ENCODE peak calls at places on chromosomes 13 and 19, in nine cellular contexts. A is foreskin keratinocyte; H is activated CD8-positive, alpha-beta T cell treated with anti-CD3 and anti-CD28 coated beads for 36 hours; J is brain microvascular endothelial cell; R is pancreas; Y is neural progenitor cell; T is tibial artery; Q is RWPE1; W is AG10803. F is an unnamed sample.

GRCh38 chr19:29086182-29086581 is 126.8 kb downstream of the UQCRFS1 start:
- DNase-seq in A (no peak), H (no peak), J (no peak), R (no peak), Y (no peak), T (no peak), Q (no peak), W (no peak), F (no peak)

GRCh38 chr19:24033308-24033961 is 53.6 kb upstream of the ZNF254 start:
- DNase-seq in A (peak), H (peak), J (peak), R (peak), Y (peak), T (peak), Q (peak), W (peak), F (peak)

GRCh38 chr19:1156305-1156801 is 17.7 kb downstream of the SBNO2 start:
- DNase-seq in A (no peak), H (no peak), J (no peak), R (no peak), Y (no peak), T (no peak), Q (no peak), W (peak), F (no peak)

GRCh38 chr13:100334209-100334608 is 245.3 kb downstream of the PCCA start:
- DNase-seq in A (no peak), H (no peak), J (no peak), R (no peak), Y (no peak), T (no peak), Q (no peak), W (no peak), F (no peak)

GRCh38 chr19:13103961-13104847 is 1.5 kb upstream of the LYL1 start:
- DNase-seq in A (no peak), H (peak), J (no peak), R (peak), Y (peak), T (peak), Q (no peak), W (no peak), F (no peak)

GRCh38 chr19:12543855-12544254 is 7.4 kb downstream of the ZNF564 start:
- DNase-seq in A (peak), H (no peak), J (peak), R (no peak), Y (no peak), T (no peak), Q (no peak), W (peak), F (no peak)

GRCh38 chr19:8357007-8357521 is 6.9 kb upstream of the ANGPTL4 start:
- DNase-seq in A (no peak), H (no peak), J (peak), R (peak), Y (no peak), T (no peak), Q (no peak), W (no peak), F (no peak)

GRCh38 chr13:103130681-103131210 is 64.5 kb upstream of the SLC10A2 start:
- DNase-seq in A (peak), H (no peak), J (no peak), R (no peak), Y (no peak), T (no peak), Q (peak), W (no peak), F (no peak)

GRCh38 chr19:49512970-49513745 is 697 bp downstream of the FCGRT start:
- DNase-seq in A (no peak), H (peak), J (no peak), R (no peak), Y (peak), T (no peak), Q (no peak), W (no peak), F (no peak)

GRCh38 chr13:94703721-94704314 is 8.5 kb downstream of the SOX21 start:
- DNase-seq in A (no peak), H (no peak), J (no peak), R (no peak), Y (peak), T (no peak), Q (no peak), W (no peak), F (no peak)

GRCh38 chr19:16337809-16338469 is 13.3 kb downstream of the KLF2 start:
- DNase-seq in A (no peak), H (no peak), J (no peak), R (no peak), Y (no peak), T (no peak), Q (no peak), W (peak), F (no peak)

GRCh38 chr13:40596484-40596883 is 70.0 kb downstream of the FOXO1 start:
- DNase-seq in A (no peak), H (no peak), J (no peak), R (no peak), Y (no peak), T (no peak), Q (no peak), W (no peak), F (no peak)

GRCh38 chr19:44644391-44645016 is 794 bp downstream of the PVR start:
- DNase-seq in A (peak), H (peak), J (no peak), R (no peak), Y (peak), T (no peak), Q (peak), W (no peak), F (peak)

GRCh38 chr13:46124531-46124966 is 19.7 kb upstream of the CPB2 start:
- DNase-seq in A (no peak), H (peak), J (no peak), R (no peak), Y (no peak), T (no peak), Q (no peak), W (no peak), F (no peak)

GRCh38 chr13:112194167-112194530 is 127.2 kb downstream of the SOX1 start:
- DNase-seq in A (no peak), H (no peak), J (no peak), R (no peak), Y (no peak), T (no peak), Q (no peak), W (no peak), F (no peak)

GRCh38 chr19:6611441-6611852 is 20.5 kb upstream of the CD70 start:
- DNase-seq in A (peak), H (no peak), J (no peak), R (no peak), Y (no peak), T (no peak), Q (peak), W (peak), F (no peak)

GRCh38 chr19:17873661-17874422 is 2.1 kb downstream of the SLC5A5 start:
- DNase-seq in A (no peak), H (peak), J (no peak), R (peak), Y (peak), T (no peak), Q (peak), W (no peak), F (no peak)

GRCh38 chr13:30581582-30581981 is 36.1 kb upstream of the USPL1 start:
- DNase-seq in A (peak), H (peak), J (no peak), R (no peak), Y (peak), T (no peak), Q (peak), W (no peak), F (no peak)

GRCh38 chr19:11453468-11454341 is 18.3 kb downstream of the PRKCSH start:
- DNase-seq in A (no peak), H (peak), J (no peak), R (no peak), Y (peak), T (no peak), Q (no peak), W (no peak), F (no peak)

GRCh38 chr19:43300206-43300605 is 30.9 kb upstream of the PSG9 start:
- DNase-seq in A (no peak), H (no peak), J (no peak), R (no peak), Y (no peak), T (no peak), Q (no peak), W (no peak), F (no peak)

GRCh38 chr13:73106513-73107214 is 47.9 kb downstream of the KLF5 start:
- DNase-seq in A (no peak), H (no peak), J (no peak), R (no peak), Y (no peak), T (no peak), Q (no peak), W (no peak), F (no peak)

GRCh38 chr19:19064811-19065745 is 1.3 kb downstream of the SLC25A42 start:
- DNase-seq in A (no peak), H (peak), J (no peak), R (peak), Y (no peak), T (no peak), Q (peak), W (no peak), F (no peak)

GRCh38 chr19:44677019-44677809 is 5.9 kb downstream of the CEACAM19 start:
- DNase-seq in A (peak), H (no peak), J (peak), R (peak), Y (peak), T (no peak), Q (peak), W (peak), F (peak)

GRCh38 chr19:49858591-49858985 is 7.6 kb downstream of the PTOV1 start:
- DNase-seq in A (no peak), H (no peak), J (no peak), R (no peak), Y (no peak), T (no peak), Q (no peak), W (no peak), F (no peak)

GRCh38 chr19:10388957-10389356 is 8.6 kb upstream of the TYK2 start:
- DNase-seq in A (peak), H (peak), J (peak), R (peak), Y (peak), T (peak), Q (peak), W (peak), F (peak)

GRCh38 chr19:47802521-47803043 is 1.8 kb downstream of the TPRX1 start:
- DNase-seq in A (no peak), H (no peak), J (no peak), R (no peak), Y (no peak), T (no peak), Q (no peak), W (no peak), F (no peak)
- TF ChIP-seq CTCF in A (no peak), H (no peak), J (no peak), R (no peak), Y (no peak), T (no peak), Q (no peak), W (no peak), F (no peak)

GRCh38 chr19:51345076-51345620 is 3.2 kb upstream of the VSIG10L start:
- DNase-seq in A (no peak), H (no peak), J (no peak), R (no peak), Y (no peak), T (no peak), Q (no peak), W (no peak), F (no peak)

GRCh38 chr19:51347209-51347928 is 5.4 kb upstream of the VSIG10L start:
- DNase-seq in A (no peak), H (no peak), J (no peak), R (no peak), Y (no peak), T (no peak), Q (no peak), W (no peak), F (no peak)

GRCh38 chr19:51342631-51343569 is 961 bp upstream of the VSIG10L start:
- DNase-seq in A (no peak), H (no peak), J (no peak), R (no peak), Y (no peak), T (no peak), Q (no peak), W (no peak), F (no peak)

GRCh38 chr19:51341976-51342580 is at the start of gene VSIG10L:
- DNase-seq in A (no peak), H (no peak), J (no peak), R (no peak), Y (no peak), T (no peak), Q (no peak), W (no peak), F (no peak)

DNA sequence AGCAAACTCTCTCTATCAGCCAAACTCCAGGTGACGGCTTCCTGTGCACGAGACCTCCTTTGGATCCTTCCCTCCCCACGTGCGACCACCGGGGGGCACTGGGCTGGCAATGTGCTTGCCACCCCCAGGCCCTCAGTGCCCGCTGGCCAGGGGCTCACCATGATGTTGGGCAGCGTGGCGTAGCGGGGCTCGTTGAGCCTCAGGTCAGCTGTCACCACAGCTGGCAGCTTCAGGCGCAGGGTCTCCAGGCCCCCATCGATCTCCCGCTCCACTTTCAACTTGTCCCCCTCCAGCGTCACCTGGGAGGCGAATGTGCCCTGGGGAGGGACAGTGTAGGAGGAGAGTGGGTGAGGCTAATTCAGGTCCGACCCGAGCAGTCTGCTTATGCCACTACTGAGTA is 4.8 kb upstream of the VSIG10L start:
- DNase-seq in A (no peak), H (no peak), J (no peak), R (no peak), Y (no peak), T (no peak), Q (no peak), W (no peak), F (no peak)
- TF ChIP-seq CTCF in A (no peak), H (no peak), J (peak), R (no peak), Y (peak), T (no peak), Q (no peak), W (no peak), F (peak)

GRCh38 chr13:42814868-42815267 is 33.5 kb downstream of the FAM216B start:
- DNase-seq in A (peak), H (no peak), J (peak), R (no peak), Y (no peak), T (no peak), Q (peak), W (peak), F (peak)

GRCh38 chr13:42815686-42816085 is 34.3 kb downstream of the FAM216B start:
- DNase-seq in A (no peak), H (no peak), J (no peak), R (no peak), Y (no peak), T (no peak), Q (no peak), W (peak), F (no peak)

GRCh38 chr13:42808572-42808971 is 27.2 kb downstream of the FAM216B start:
- DNase-seq in A (no peak), H (no peak), J (no peak), R (no peak), Y (no peak), T (no peak), Q (no peak), W (no peak), F (peak)

GRCh38 chr13:42816538-42816937 is 35.2 kb downstream of the FAM216B start:
- DNase-seq in A (no peak), H (no peak), J (no peak), R (no peak), Y (no peak), T (no peak), Q (no peak), W (no peak), F (no peak)

GRCh38 chr13:42812311-42812710 is 30.9 kb downstream of the FAM216B start:
- DNase-seq in A (no peak), H (no peak), J (peak), R (no peak), Y (no peak), T (no peak), Q (no peak), W (no peak), F (peak)
- TF ChIP-seq CTCF in A (no peak), H (no peak), J (peak), R (no peak), Y (no peak), T (no peak), Q (no peak), W (no peak), F (peak)

DNA sequence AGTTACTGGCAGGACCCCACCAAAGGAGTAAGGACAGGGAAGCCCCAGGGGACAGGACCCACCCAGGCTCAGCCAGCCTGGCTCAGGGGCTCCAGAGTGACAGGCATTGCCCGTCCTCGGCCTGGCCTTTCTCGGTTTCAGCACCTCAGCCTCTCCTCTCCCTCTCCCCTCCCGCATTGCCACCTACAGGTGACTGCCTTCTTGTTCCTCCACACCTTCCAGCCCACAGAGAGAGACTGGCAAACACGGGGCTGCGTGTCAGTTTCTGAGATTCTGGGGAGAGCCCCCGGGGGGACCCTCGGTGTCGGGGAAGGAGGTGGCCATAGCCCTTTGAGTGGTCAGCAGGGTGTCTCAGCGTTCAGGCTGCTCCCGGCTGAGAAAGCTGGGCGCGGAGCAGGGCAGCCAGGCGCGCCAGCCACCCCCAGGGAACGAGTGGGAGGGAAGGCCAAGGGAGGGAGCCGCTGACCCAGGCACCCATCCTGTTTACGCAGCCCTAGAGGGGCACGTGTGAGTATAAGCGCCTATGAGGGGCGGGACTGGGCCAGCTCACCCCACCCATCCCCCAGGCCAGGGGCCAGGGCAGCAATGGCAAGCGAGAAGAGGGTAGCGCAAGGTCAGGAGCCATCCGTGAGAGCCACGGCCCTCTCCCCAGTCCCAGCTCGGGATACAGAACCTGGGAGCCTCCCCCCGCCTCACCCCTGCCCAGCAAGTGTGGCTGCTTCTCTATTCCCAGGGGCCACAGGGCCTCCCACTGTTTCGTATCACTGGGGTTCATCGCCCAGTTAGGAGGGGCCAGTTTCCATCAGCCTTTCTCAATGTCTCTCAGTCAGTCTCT is 743 bp upstream of the DMKN start:
- DNase-seq in A (no peak), H (no peak), J (no peak), R (no peak), Y (peak), T (no peak), Q (no peak), W (peak), F (no peak)
- TF ChIP-seq CTCF in A (peak), H (no peak), J (peak), R (no peak), Y (peak), T (no peak), Q (no peak), W (no peak), F (peak)

DNA sequence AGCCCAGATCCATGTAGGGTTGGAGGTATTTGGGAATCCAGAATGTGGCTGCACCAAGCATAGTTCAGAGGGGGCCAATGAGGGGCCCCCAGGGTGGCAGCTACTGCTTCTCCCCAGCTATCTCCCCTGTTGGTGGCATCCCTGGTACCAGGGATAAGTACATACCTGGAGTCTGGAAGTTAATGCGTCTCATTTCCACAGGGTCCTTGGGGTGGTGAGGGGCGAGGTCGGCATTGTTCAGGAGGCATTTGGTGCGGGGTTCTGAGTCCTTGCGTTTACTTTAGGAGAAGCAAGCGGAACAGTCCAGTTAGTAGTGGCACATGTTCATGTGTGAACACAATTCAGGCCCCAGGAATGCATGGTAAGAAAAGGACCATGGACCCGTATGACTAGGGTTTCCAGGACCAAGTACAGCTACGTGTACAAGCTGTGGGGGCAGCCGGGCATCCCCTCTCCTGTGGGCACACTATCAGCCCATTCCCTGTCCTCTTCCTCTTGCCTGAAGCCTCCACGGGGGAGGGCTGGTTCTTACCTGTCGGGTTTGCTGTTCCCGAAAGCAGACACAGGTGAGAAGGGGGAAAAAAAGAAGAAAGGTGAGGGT is 122.3 kb downstream of the PTPRS start:
- DNase-seq in A (no peak), H (no peak), J (no peak), R (no peak), Y (no peak), T (no peak), Q (no peak), W (no peak), F (no peak)
- TF ChIP-seq CTCF in A (no peak), H (no peak), J (no peak), R (no peak), Y (no peak), T (no peak), Q (no peak), W (no peak), F (no peak)

F was measured in HFFc6.